ENCODE peak calls at places on chromosomes 16 and 17, in nine cellular contexts. B, Q, U, A, T, W, O, V and E are unnamed samples.

GRCh38 chr16:66899310-66899944 is 19.1 kb downstream of the PDP2 start:
- DNase-seq in B (no peak), Q (no peak), U (no peak), A (no peak), T (no peak), W (no peak), O (no peak), V (peak; percentile 42), E (no peak)

GRCh38 chr16:78984324-78984723 is 616.2 kb downstream of the MAF start:
- DNase-seq in B (peak; percentile 18), Q (no peak), U (no peak), A (no peak), T (no peak), W (no peak), O (no peak), V (no peak), E (no peak)

GRCh38 chr17:56478836-56479447 is 114.6 kb upstream of the NOG start:
- DNase-seq in B (peak; percentile 38), Q (peak; percentile 25), U (no peak), A (peak; percentile 39), T (peak; percentile 37), W (peak; percentile 9), O (no peak), V (peak; percentile 13), E (peak; percentile 24)

GRCh38 chr17:43319293-43320124 is 79.3 kb upstream of the ARL4D start:
- DNase-seq in B (no peak), Q (no peak), U (no peak), A (no peak), T (peak; percentile 30), W (no peak), O (no peak), V (no peak), E (no peak)

GRCh38 chr17:3558603-3559269 is 1.1 kb upstream of the TRPV3 start:
- DNase-seq in B (peak; percentile 99), Q (no peak), U (no peak), A (no peak), T (no peak), W (no peak), O (no peak), V (peak; percentile 11), E (no peak)

GRCh38 chr17:75277664-75278071 is 6.6 kb upstream of the MIF4GD start:
- DNase-seq in B (peak; percentile 25), Q (no peak), U (no peak), A (no peak), T (no peak), W (no peak), O (no peak), V (peak; percentile 92), E (no peak)

GRCh38 chr17:28072935-28073533 is 30.6 kb downstream of the NLK start:
- DNase-seq in B (no peak), Q (no peak), U (no peak), A (no peak), T (no peak), W (no peak), O (no peak), V (no peak), E (no peak)

GRCh38 chr17:47693667-47694017 is 319 bp upstream of the TBKBP1 start:
- DNase-seq in B (no peak), Q (no peak), U (no peak), A (peak; percentile 89), T (no peak), W (peak; percentile 83), O (no peak), V (no peak), E (no peak)

GRCh38 chr17:53571342-53571741 is 251.4 kb upstream of the KIF2B start:
- DNase-seq in B (no peak), Q (no peak), U (no peak), A (no peak), T (no peak), W (no peak), O (no peak), V (no peak), E (no peak)
- H3K4me3 ChIP-seq in B (no peak overlapping the region), Q (peak overlapping the region; percentile 10), U (no peak overlapping the region), A (no peak overlapping the region), T (no peak overlapping the region), W (no peak overlapping the region), O (no peak overlapping the region), V (no peak overlapping the region), E (no peak overlapping the region)

DNA sequence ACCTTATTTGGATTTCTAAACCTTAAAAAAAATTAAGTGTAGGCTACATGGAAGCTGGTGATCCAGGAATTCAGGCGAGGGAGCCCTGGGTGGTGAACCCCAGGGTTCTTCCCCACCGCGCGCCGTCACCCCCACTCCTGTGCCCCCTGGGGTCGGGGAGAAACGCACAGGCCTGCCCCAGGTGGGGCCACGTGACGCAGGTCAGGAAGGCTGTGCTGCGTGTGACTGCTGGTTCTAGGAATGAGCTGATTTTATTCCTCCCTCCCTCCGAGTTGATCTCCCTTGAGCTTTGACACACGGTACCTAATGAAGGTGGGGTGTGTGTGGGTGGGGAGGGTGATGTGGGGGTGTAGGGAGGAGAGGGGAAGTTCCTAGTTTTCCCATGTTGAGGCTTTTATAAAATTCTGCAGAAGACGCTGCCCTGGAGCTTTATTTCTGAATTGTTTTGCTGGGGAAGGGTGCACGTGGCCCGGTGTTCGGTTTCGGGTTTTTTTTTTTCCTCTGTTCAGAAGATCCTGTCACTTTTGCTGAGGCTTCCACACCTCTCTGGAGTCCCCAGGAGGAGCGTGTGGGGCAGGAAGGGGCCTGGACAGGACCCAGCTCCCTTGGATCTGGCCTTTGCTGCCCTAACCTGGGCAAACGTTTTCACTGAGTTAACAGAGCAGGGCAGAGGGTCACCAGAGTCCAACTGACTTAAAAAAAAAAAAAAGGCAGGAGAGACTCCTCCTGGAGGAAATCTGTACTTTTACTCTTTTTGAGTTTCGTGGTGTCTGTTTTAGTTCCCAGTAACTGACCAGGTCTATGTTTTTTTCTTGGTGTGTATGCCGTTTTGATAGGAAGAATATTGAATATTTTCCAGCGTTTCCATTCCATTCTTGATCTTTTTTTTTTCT is 55.8 kb upstream of the GSE1 start:
- DNase-seq in B (peak; percentile 47), Q (peak; percentile 63), U (no peak), A (no peak), T (no peak), W (no peak), O (no peak), V (no peak), E (no peak)
- TF ChIP-seq CTCF in B (no peak), Q (peak; percentile 22), U (peak; percentile 8), A (peak; percentile 17), T (no peak), W (peak; percentile 29), O (no peak), V (peak; percentile 31), E (no peak)

GRCh38 chr17:51120357-51120738 is 320 bp downstream of the SPAG9 start:
- DNase-seq in B (peak; percentile 53), Q (peak; percentile 56), U (no peak), A (peak; percentile 68), T (peak; percentile 50), W (no peak), O (peak; percentile 32), V (no peak), E (peak; percentile 55)

GRCh38 chr17:51121620-51122472 is 1.2 kb upstream of the SPAG9 start:
- DNase-seq in B (peak; percentile 99), Q (peak; percentile 99), U (peak; percentile 83), A (peak; percentile 71), T (no peak), W (peak; percentile 44), O (peak; percentile 56), V (peak; percentile 95), E (peak; percentile 90)

GRCh38 chr17:51120739-51121619 is at the start of gene SPAG9:
- DNase-seq in B (peak; percentile 98), Q (peak; percentile 97), U (peak; percentile 91), A (peak; percentile 98), T (peak; percentile 93), W (peak; percentile 98), O (peak; percentile 80), V (peak; percentile 97), E (peak; percentile 97)

GRCh38 chr17:51119415-51120356 is 982 bp downstream of the SPAG9 start:
- DNase-seq in B (peak; percentile 46), Q (peak; percentile 50), U (no peak), A (peak; percentile 57), T (peak; percentile 58), W (peak; percentile 52), O (no peak), V (peak; percentile 41), E (peak; percentile 59)

DNA sequence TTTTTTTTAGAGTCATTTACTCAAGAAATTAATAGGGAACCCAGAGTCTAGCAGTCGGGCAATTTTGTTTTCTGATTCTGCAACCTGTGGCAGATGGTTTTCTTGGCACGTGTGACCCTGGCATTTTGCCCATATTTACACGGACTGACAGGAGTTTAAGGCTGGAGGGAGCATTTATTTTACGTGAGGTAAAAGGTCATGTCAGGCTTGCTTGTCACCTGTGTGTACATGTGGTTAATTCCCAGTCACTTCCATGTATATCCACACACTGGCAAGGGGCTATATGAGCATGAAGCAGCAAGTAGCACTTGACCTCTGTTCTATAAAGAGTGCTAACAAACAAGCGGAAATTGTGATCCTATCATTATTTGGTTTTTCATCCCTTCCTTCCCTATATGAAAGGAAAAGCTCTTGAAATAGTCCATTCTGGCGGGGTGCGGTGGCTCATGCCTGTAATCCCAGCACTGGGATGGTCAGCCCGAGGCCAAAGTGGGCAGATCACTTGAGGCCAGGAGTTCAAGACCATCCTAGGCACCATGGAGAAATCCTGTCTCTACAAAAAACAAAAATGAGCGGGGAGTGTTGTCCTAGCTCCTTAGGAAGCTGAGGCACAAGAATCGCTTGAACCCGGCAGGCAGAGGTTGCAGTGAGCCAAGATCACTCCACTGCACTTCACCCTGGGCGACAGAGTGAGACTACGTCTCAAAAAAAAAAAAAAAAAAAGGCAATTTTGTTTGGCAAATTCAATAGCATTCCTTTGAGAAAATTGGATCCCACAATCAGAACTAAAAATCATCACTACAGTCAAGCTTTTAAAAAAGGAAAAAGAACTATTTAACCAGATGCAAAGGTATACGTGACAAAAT is 2.1 kb downstream of the SPAG9 start:
- DNase-seq in B (peak; percentile 16), Q (no peak), U (no peak), A (no peak), T (no peak), W (peak; percentile 49), O (no peak), V (no peak), E (no peak)
- H3K4me3 ChIP-seq in B (peak overlapping the region; percentile 90), Q (peak overlapping the region; percentile 77), U (peak overlapping the region; percentile 79), A (peak overlapping the region; percentile 97), T (peak overlapping the region; percentile 90), W (peak overlapping the region; percentile 93), O (peak overlapping the region; percentile 97), V (peak overlapping the region; percentile 98), E (no peak overlapping the region)

GRCh38 chr17:68790931-68791330 is 164.3 kb downstream of the ABCA8 start:
- DNase-seq in B (no peak), Q (no peak), U (no peak), A (no peak), T (no peak), W (no peak), O (no peak), V (peak; percentile 55), E (no peak)

GRCh38 chr17:68790481-68790880 is 164.7 kb downstream of the ABCA8 start:
- DNase-seq in B (no peak), Q (no peak), U (no peak), A (no peak), T (no peak), W (no peak), O (no peak), V (no peak), E (no peak)

GRCh38 chr17:68792873-68793272 is 162.3 kb downstream of the ABCA8 start:
- DNase-seq in B (no peak), Q (no peak), U (no peak), A (no peak), T (no peak), W (no peak), O (no peak), V (no peak), E (no peak)

GRCh38 chr17:68792042-68792685 is 163.0 kb downstream of the ABCA8 start:
- DNase-seq in B (no peak), Q (no peak), U (no peak), A (no peak), T (no peak), W (no peak), O (no peak), V (peak; percentile 89), E (no peak)

GRCh38 chr17:68794636-68795503 is 160.3 kb downstream of the ABCA8 start:
- DNase-seq in B (peak; percentile 16), Q (no peak), U (no peak), A (no peak), T (no peak), W (no peak), O (peak; percentile 84), V (peak; percentile 77), E (no peak)
- TF ChIP-seq CTCF in B (peak; percentile 43), Q (peak; percentile 15), U (no peak), A (peak; percentile 48), T (peak; percentile 15), W (no peak), O (peak; percentile 63), V (peak; percentile 59), E (peak; percentile 12)